ENCODE peak calls at places on chromosomes 4 and X, in six cellular contexts. B, Y, T, O, J and P are unnamed samples.

GRCh38 chrX:40097101-40097491 is 662 bp downstream of the BCOR start:
- DNase-seq in B (peak; percentile 56), Y (peak; percentile 53), T (no peak), O (no peak), J (no peak), P (no peak)

GRCh38 chr4:106746451-106746850 is 289.7 kb downstream of the DKK2 start:
- DNase-seq in B (no peak), Y (peak; percentile 80), T (no peak), O (no peak), J (no peak), P (no peak)

GRCh38 chr4:52780206-52780605 is 29.0 kb upstream of the ERVMER34-1 start:
- DNase-seq in B (no peak), Y (peak; percentile 81), T (no peak), O (no peak), J (peak; percentile 52), P (no peak)

GRCh38 chrX:11461181-11462001 is 168.2 kb downstream of the AMELX start:
- DNase-seq in B (no peak), Y (peak; percentile 45), T (peak; percentile 42), O (no peak), J (no peak), P (no peak)

GRCh38 chr4:76696109-76696508 is 201.8 kb downstream of the SOWAHB start:
- DNase-seq in B (no peak), Y (peak; percentile 57), T (no peak), O (no peak), J (peak; percentile 8), P (no peak)

GRCh38 chr4:2733001-2733843 is 22.9 kb downstream of the TNIP2 start:
- DNase-seq in B (no peak), Y (no peak), T (no peak), O (no peak), J (no peak), P (no peak)

GRCh38 chr4:55038176-55038890 is 87.1 kb downstream of the KDR start:
- DNase-seq in B (no peak), Y (peak; percentile 49), T (peak; percentile 28), O (no peak), J (peak; percentile 62), P (no peak)

GRCh38 chr4:25330905-25331816 is 18.6 kb downstream of the ZCCHC4 start:
- DNase-seq in B (no peak), Y (no peak), T (no peak), O (peak; percentile 50), J (no peak), P (no peak)

GRCh38 chrX:150731795-150732194 is 38.6 kb downstream of the MTMR1 start:
- DNase-seq in B (no peak), Y (peak; percentile 97), T (no peak), O (no peak), J (peak; percentile 71), P (no peak)

GRCh38 chr4:189511581-189511980 is 429.1 kb upstream of the FRG1 start:
- DNase-seq in B (no peak), Y (no peak), T (no peak), O (no peak), J (no peak), P (no peak)

GRCh38 chrX:29948653-29949052 is 266.7 kb upstream of the MAGEB2 start:
- DNase-seq in B (no peak), Y (no peak), T (no peak), O (no peak), J (peak; percentile 26), P (no peak)

GRCh38 chr4:158823461-158823873 is 54.6 kb downstream of the FNIP2 start:
- DNase-seq in B (no peak), Y (peak; percentile 71), T (no peak), O (no peak), J (no peak), P (no peak)

GRCh38 chr4:38128478-38129451 is 168.6 kb downstream of the PTTG2 start:
- DNase-seq in B (no peak), Y (peak; percentile 93), T (no peak), O (peak; percentile 90), J (peak; percentile 21), P (no peak)

GRCh38 chr4:65635051-65635821 is 35.1 kb downstream of the EPHA5 start:
- DNase-seq in B (no peak), Y (no peak), T (no peak), O (no peak), J (no peak), P (no peak)

GRCh38 chr4:73867783-73868182 is 1.4 kb upstream of the CXCL1 start:
- DNase-seq in B (no peak), Y (no peak), T (peak; percentile 37), O (no peak), J (peak; percentile 97), P (no peak)

GRCh38 chr4:73208376-73208775 is 50.2 kb downstream of the ANKRD17 start:
- DNase-seq in B (no peak), Y (peak; percentile 76), T (no peak), O (no peak), J (peak; percentile 14), P (no peak)

GRCh38 chr4:71430609-71431008 is 91.8 kb downstream of the SLC4A4 start:
- DNase-seq in B (no peak), Y (no peak), T (no peak), O (no peak), J (no peak), P (no peak)

GRCh38 chrX:40109288-40110008 is 11.7 kb upstream of the BCOR start:
- DNase-seq in B (peak; percentile 68), Y (peak; percentile 79), T (peak; percentile 81), O (peak; percentile 71), J (no peak), P (peak; percentile 57)

GRCh38 chr4:113383111-113383785 is 333.8 kb downstream of the ANK2 start:
- DNase-seq in B (no peak), Y (peak; percentile 94), T (no peak), O (no peak), J (peak; percentile 87), P (no peak)

GRCh38 chr4:152363904-152364303 is 172.0 kb downstream of the FBXW7 start:
- DNase-seq in B (no peak), Y (no peak), T (no peak), O (no peak), J (no peak), P (no peak)

GRCh38 chrX:118216488-118216887 is 99.9 kb upstream of the KLHL13 start:
- DNase-seq in B (no peak), Y (no peak), T (no peak), O (no peak), J (no peak), P (no peak)

GRCh38 chr4:115054836-115055235 is 58.6 kb downstream of the NDST4 start:
- DNase-seq in B (no peak), Y (no peak), T (no peak), O (no peak), J (no peak), P (no peak)

GRCh38 chr4:171896426-171896825 is 83.2 kb downstream of the GALNTL6 start:
- DNase-seq in B (no peak), Y (no peak), T (no peak), O (no peak), J (no peak), P (no peak)

GRCh38 chr4:734075-734474 is 28.4 kb downstream of the PCGF3 start:
- DNase-seq in B (no peak), Y (no peak), T (no peak), O (no peak), J (no peak), P (no peak)

GRCh38 chrX:22922961-22923360 is 76.8 kb upstream of the DDX53 start:
- DNase-seq in B (no peak), Y (peak; percentile 66), T (no peak), O (no peak), J (peak; percentile 10), P (no peak)

GRCh38 chr4:168723020-168723419 is 226.2 kb downstream of the PALLD start:
- DNase-seq in B (no peak), Y (peak; percentile 15), T (no peak), O (no peak), J (peak; percentile 31), P (no peak)

GRCh38 chr4:3304831-3305609 is 12.2 kb downstream of the RGS12 start:
- DNase-seq in B (peak; percentile 76), Y (peak; percentile 71), T (peak; percentile 40), O (no peak), J (no peak), P (no peak)

GRCh38 chrX:47297874-47298273 is 65.1 kb downstream of the USP11 start:
- DNase-seq in B (no peak), Y (no peak), T (peak; percentile 36), O (no peak), J (peak; percentile 92), P (no peak)

GRCh38 chrX:136525738-136526606 is 6.0 kb upstream of the VGLL1 start:
- DNase-seq in B (no peak), Y (peak; percentile 87), T (peak; percentile 59), O (no peak), J (peak; percentile 95), P (no peak)
- H3K4me2 ChIP-seq in B (no peak overlapping the region), Y (no peak overlapping the region), T (no peak overlapping the region), O (no peak overlapping the region), J (peak overlapping the region; percentile 81), P (no peak overlapping the region)

DNA sequence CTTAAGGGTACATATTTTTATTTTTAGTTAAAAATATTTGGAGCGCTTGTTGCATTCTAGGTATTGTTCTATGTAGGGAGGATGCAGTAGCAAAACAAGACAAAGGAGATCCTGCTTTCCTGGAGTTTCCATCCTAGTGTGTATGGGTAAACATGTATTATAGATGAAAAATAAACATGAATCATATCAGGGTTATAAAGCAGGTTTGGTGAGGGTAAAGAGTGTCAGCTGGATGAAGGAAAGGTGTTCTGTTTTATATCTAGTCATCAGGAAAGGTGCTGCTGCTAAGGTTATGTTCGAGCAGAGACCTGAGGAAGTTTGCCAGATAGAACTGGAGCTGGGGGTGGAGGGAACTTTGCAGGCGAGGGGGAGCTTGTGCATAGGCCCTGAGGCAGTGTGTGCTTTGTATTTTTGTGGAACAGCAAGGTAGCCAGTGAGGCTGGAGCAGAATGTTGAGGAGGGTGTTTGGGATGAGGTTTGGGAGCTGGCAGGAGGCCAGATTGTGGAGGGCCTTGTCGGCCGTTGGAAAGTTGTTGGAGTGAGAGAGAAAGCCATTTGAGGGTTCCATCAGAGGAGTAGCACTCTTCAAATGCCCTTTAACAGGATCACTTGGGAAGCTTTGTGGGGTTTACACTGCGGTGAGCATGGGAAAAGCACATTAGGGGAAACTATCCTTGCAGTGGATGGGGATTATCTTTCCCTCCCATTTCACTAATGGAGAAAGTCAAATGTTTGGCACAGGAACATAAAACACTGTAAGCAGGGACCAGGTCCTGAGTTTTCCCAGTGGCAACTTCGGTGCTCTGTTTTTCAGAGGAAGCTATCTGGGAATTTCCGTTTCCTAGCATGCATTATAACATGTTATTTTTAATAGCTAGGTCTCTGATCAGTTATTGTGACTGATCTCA is 35.9 kb downstream of the AFF1 start:
- DNase-seq in B (no peak), Y (no peak), T (no peak), O (no peak), J (peak; percentile 47), P (no peak)
- H3K27ac ChIP-seq in B (no peak overlapping the region), Y (no peak overlapping the region), T (no peak overlapping the region), O (no peak overlapping the region), J (peak overlapping the region; percentile 23), P (no peak overlapping the region)

GRCh38 chrX:108696690-108697089 is 39.7 kb downstream of the IRS4 start:
- DNase-seq in B (no peak), Y (peak; percentile 26), T (no peak), O (no peak), J (peak; percentile 38), P (no peak)

GRCh38 chrX:108701633-108702032 is 34.7 kb downstream of the IRS4 start:
- DNase-seq in B (no peak), Y (no peak), T (no peak), O (no peak), J (no peak), P (no peak)

GRCh38 chrX:108704839-108705238 is 31.5 kb downstream of the IRS4 start:
- DNase-seq in B (no peak), Y (no peak), T (no peak), O (no peak), J (peak; percentile 73), P (no peak)

GRCh38 chrX:108699368-108699767 is 37.0 kb downstream of the IRS4 start:
- DNase-seq in B (peak; percentile 16), Y (peak; percentile 55), T (peak; percentile 30), O (peak; percentile 58), J (peak; percentile 66), P (peak; percentile 7)
- TF ChIP-seq EZH2phosphoT487 in B (no peak), Y (no peak), T (no peak), O (no peak), J (no peak), P (no peak)

GRCh38 chr4:184822356-184822755 is 3.4 kb downstream of the ACSL1 start:
- DNase-seq in B (no peak), Y (no peak), T (no peak), O (no peak), J (no peak), P (no peak)
- H3K4me2 ChIP-seq in B (no peak overlapping the region), Y (no peak overlapping the region), T (peak overlapping the region; percentile 100), O (no peak overlapping the region), J (no peak overlapping the region), P (peak overlapping the region; percentile 89)